ENCODE peak calls at places on chromosomes 11 and 22, in five cellular contexts. One of them, this sample, is unnamed.

GRCh38 chr11:6889835-6890234 is 2.5 kb downstream of the OR2D2 start:
- DNase-seq in NT2/D1: no peak
- DNase-seq in EL: no peak
- DNase-seq in NCI-H510A treated with DMSO at 0.1 percent for 48 hours: no peak
- DNase-seq in upper lobe of right lung: no peak
- DNase-seq in this sample: no peak

GRCh38 chr11:14764899-14765527 is 121.4 kb downstream of the PDE3B start:
- DNase-seq in NT2/D1: no peak
- DNase-seq in EL: no peak
- DNase-seq in NCI-H510A treated with DMSO at 0.1 percent for 48 hours: no peak
- DNase-seq in upper lobe of right lung: no peak
- DNase-seq in this sample: no peak

GRCh38 chr22:26172389-26172990 is 3.2 kb downstream of the SEZ6L start:
- DNase-seq in NT2/D1: no peak
- DNase-seq in EL: peak; percentile 27
- DNase-seq in NCI-H510A treated with DMSO at 0.1 percent for 48 hours: peak; percentile 44
- DNase-seq in upper lobe of right lung: no peak
- DNase-seq in this sample: no peak

GRCh38 chr11:46295312-46295995 is 18.0 kb downstream of the CREB3L1 start:
- DNase-seq in NT2/D1: peak; percentile 91
- DNase-seq in EL: peak; percentile 84
- DNase-seq in NCI-H510A treated with DMSO at 0.1 percent for 48 hours: no peak
- DNase-seq in upper lobe of right lung: peak; percentile 82
- DNase-seq in this sample: peak; percentile 91

GRCh38 chr11:112507281-112507680 is 246.6 kb upstream of the PLET1 start:
- DNase-seq in NT2/D1: no peak
- DNase-seq in EL: peak; percentile 62
- DNase-seq in NCI-H510A treated with DMSO at 0.1 percent for 48 hours: no peak
- DNase-seq in upper lobe of right lung: no peak
- DNase-seq in this sample: no peak

GRCh38 chr11:2558402-2558801 is 113.6 kb downstream of the KCNQ1 start:
- DNase-seq in NT2/D1: no peak
- DNase-seq in EL: no peak
- DNase-seq in NCI-H510A treated with DMSO at 0.1 percent for 48 hours: no peak
- DNase-seq in upper lobe of right lung: peak; percentile 52
- DNase-seq in this sample: peak; percentile 46

GRCh38 chr11:93031386-93031785 is 61.9 kb downstream of the MTNR1B start:
- DNase-seq in NT2/D1: peak; percentile 84
- DNase-seq in EL: peak; percentile 26
- DNase-seq in NCI-H510A treated with DMSO at 0.1 percent for 48 hours: no peak
- DNase-seq in upper lobe of right lung: no peak
- DNase-seq in this sample: no peak

GRCh38 chr11:46286789-46287188 is 9.3 kb downstream of the CREB3L1 start:
- DNase-seq in NT2/D1: no peak
- DNase-seq in EL: no peak
- DNase-seq in NCI-H510A treated with DMSO at 0.1 percent for 48 hours: no peak
- DNase-seq in upper lobe of right lung: no peak
- DNase-seq in this sample: no peak

GRCh38 chr11:64226507-64227051 is 505 bp downstream of the NUDT22 start:
- DNase-seq in NT2/D1: no peak
- DNase-seq in EL: peak; percentile 37
- DNase-seq in NCI-H510A treated with DMSO at 0.1 percent for 48 hours: peak; percentile 74
- DNase-seq in upper lobe of right lung: peak; percentile 87
- DNase-seq in this sample: peak; percentile 80

GRCh38 chr11:115965754-115966504 is 461.7 kb upstream of the CADM1 start:
- DNase-seq in NT2/D1: no peak
- DNase-seq in EL: no peak
- DNase-seq in NCI-H510A treated with DMSO at 0.1 percent for 48 hours: peak; percentile 78
- DNase-seq in upper lobe of right lung: peak; percentile 74
- DNase-seq in this sample: no peak

GRCh38 chr22:23058481-23059336 is 11.6 kb upstream of the GNAZ start:
- DNase-seq in NT2/D1: no peak
- DNase-seq in EL: no peak
- DNase-seq in NCI-H510A treated with DMSO at 0.1 percent for 48 hours: no peak
- DNase-seq in upper lobe of right lung: peak; percentile 50
- DNase-seq in this sample: no peak

GRCh38 chr11:70880416-70880815 is 372.0 kb downstream of the SHANK2 start:
- DNase-seq in NT2/D1: no peak
- DNase-seq in EL: no peak
- DNase-seq in NCI-H510A treated with DMSO at 0.1 percent for 48 hours: no peak
- DNase-seq in upper lobe of right lung: no peak
- DNase-seq in this sample: no peak

GRCh38 chr11:64558869-64559268 is 32.2 kb upstream of the SLC22A12 start:
- DNase-seq in NT2/D1: no peak
- DNase-seq in EL: no peak
- DNase-seq in NCI-H510A treated with DMSO at 0.1 percent for 48 hours: no peak
- DNase-seq in upper lobe of right lung: no peak
- DNase-seq in this sample: peak; percentile 48

GRCh38 chr11:62004473-62004872 is 37.0 kb upstream of the FTH1 start:
- DNase-seq in NT2/D1: no peak
- DNase-seq in EL: peak; percentile 67
- DNase-seq in NCI-H510A treated with DMSO at 0.1 percent for 48 hours: no peak
- DNase-seq in upper lobe of right lung: no peak
- DNase-seq in this sample: no peak

GRCh38 chr11:26571861-26572654 is at the start of gene MUC15:
- DNase-seq in NT2/D1: no peak
- DNase-seq in EL: no peak
- DNase-seq in NCI-H510A treated with DMSO at 0.1 percent for 48 hours: no peak
- DNase-seq in upper lobe of right lung: no peak
- DNase-seq in this sample: no peak

GRCh38 chr11:81802591-81802990 is 931.1 kb downstream of the FAM181B start:
- DNase-seq in NT2/D1: no peak
- DNase-seq in EL: no peak
- DNase-seq in NCI-H510A treated with DMSO at 0.1 percent for 48 hours: no peak
- DNase-seq in upper lobe of right lung: no peak
- DNase-seq in this sample: no peak

GRCh38 chr11:33712436-33712835 is 11.8 kb upstream of the C11orf91 start:
- DNase-seq in NT2/D1: no peak
- DNase-seq in EL: no peak
- DNase-seq in NCI-H510A treated with DMSO at 0.1 percent for 48 hours: no peak
- DNase-seq in upper lobe of right lung: no peak
- DNase-seq in this sample: no peak

GRCh38 chr22:30562391-30562790 is 12.1 kb downstream of the GAL3ST1 start:
- DNase-seq in NT2/D1: no peak
- DNase-seq in EL: no peak
- DNase-seq in NCI-H510A treated with DMSO at 0.1 percent for 48 hours: no peak
- DNase-seq in upper lobe of right lung: no peak
- DNase-seq in this sample: no peak

GRCh38 chr22:31647516-31647915 is 14.5 kb downstream of the PISD start:
- DNase-seq in NT2/D1: no peak
- DNase-seq in EL: peak; percentile 84
- DNase-seq in NCI-H510A treated with DMSO at 0.1 percent for 48 hours: no peak
- DNase-seq in upper lobe of right lung: no peak
- DNase-seq in this sample: no peak

GRCh38 chr11:2092956-2093412 is 46.2 kb downstream of the IGF2 start:
- DNase-seq in NT2/D1: no peak
- DNase-seq in EL: peak; percentile 47
- DNase-seq in NCI-H510A treated with DMSO at 0.1 percent for 48 hours: no peak
- DNase-seq in upper lobe of right lung: peak; percentile 90
- DNase-seq in this sample: peak; percentile 73

GRCh38 chr22:29607426-29607825 is 4.0 kb downstream of the NF2 start:
- DNase-seq in NT2/D1: no peak
- DNase-seq in EL: no peak
- DNase-seq in NCI-H510A treated with DMSO at 0.1 percent for 48 hours: no peak
- DNase-seq in upper lobe of right lung: no peak
- DNase-seq in this sample: no peak

GRCh38 chr22:50308597-50308935 is 1.1 kb upstream of the PLXNB2 start:
- DNase-seq in NT2/D1: no peak
- DNase-seq in EL: peak; percentile 68
- DNase-seq in NCI-H510A treated with DMSO at 0.1 percent for 48 hours: no peak
- DNase-seq in upper lobe of right lung: peak; percentile 92
- DNase-seq in this sample: peak; percentile 92

GRCh38 chr11:59197990-59198389 is 14.7 kb downstream of the MPEG1 start:
- DNase-seq in NT2/D1: no peak
- DNase-seq in EL: no peak
- DNase-seq in NCI-H510A treated with DMSO at 0.1 percent for 48 hours: no peak
- DNase-seq in upper lobe of right lung: peak; percentile 91
- DNase-seq in this sample: peak; percentile 80

GRCh38 chr11:78801161-78801884 is 226.7 kb upstream of the NARS2 start:
- DNase-seq in NT2/D1: no peak
- DNase-seq in EL: peak; percentile 83
- DNase-seq in NCI-H510A treated with DMSO at 0.1 percent for 48 hours: peak; percentile 88
- DNase-seq in upper lobe of right lung: no peak
- DNase-seq in this sample: peak; percentile 86

GRCh38 chr11:72195518-72195917 is 3.6 kb downstream of the FOLR1 start:
- DNase-seq in NT2/D1: no peak
- DNase-seq in EL: no peak
- DNase-seq in NCI-H510A treated with DMSO at 0.1 percent for 48 hours: no peak
- DNase-seq in upper lobe of right lung: no peak
- DNase-seq in this sample: no peak